ENCODE peak calls at places on chromosomes 7 and 10, in four cellular contexts. One of them, this sample, is unnamed. For H3K9me3, the result is how much of the 10 kb centered on the place peaks cover.

GRCh38 chr10:14500172-14500765 is 169.5 kb upstream of the FRMD4A start:
- DNase-seq in kidney: no peak
- DNase-seq in WERI-Rb-1: no peak
- DNase-seq in thoracic aorta: no peak
- DNase-seq in this sample: no peak

GRCh38 chr7:4436936-4437335 is 245.2 kb upstream of the FOXK1 start:
- DNase-seq in WERI-Rb-1: no peak
- DNase-seq in thoracic aorta: no peak
- DNase-seq in kidney: no peak
- DNase-seq in this sample: no peak

GRCh38 chr10:78551184-78552005 is 517.4 kb upstream of the ZMIZ1 start:
- DNase-seq in kidney: no peak
- DNase-seq in WERI-Rb-1: peak
- DNase-seq in thoracic aorta: no peak
- DNase-seq in this sample: no peak

GRCh38 chr10:60663850-60664249 is 114.4 kb upstream of the CDK1 start:
- DNase-seq in kidney: no peak
- DNase-seq in thoracic aorta: no peak
- DNase-seq in WERI-Rb-1: no peak
- DNase-seq in this sample: no peak

GRCh38 chr10:12338981-12339380 is 10.4 kb upstream of the CAMK1D start:
- DNase-seq in thoracic aorta: no peak
- DNase-seq in kidney: no peak
- DNase-seq in WERI-Rb-1: no peak
- DNase-seq in this sample: no peak

GRCh38 chr10:93028881-93029280 is 31.7 kb upstream of the CYP26C1 start:
- DNase-seq in WERI-Rb-1: no peak
- DNase-seq in thoracic aorta: no peak
- DNase-seq in kidney: no peak
- DNase-seq in this sample: no peak

GRCh38 chr7:26976840-26977239 is 112.5 kb upstream of the SKAP2 start:
- DNase-seq in kidney: no peak
- DNase-seq in WERI-Rb-1: no peak
- DNase-seq in thoracic aorta: no peak
- DNase-seq in this sample: no peak

GRCh38 chr10:123157210-123157609 is 3.0 kb downstream of the BUB3 start:
- DNase-seq in WERI-Rb-1: no peak
- DNase-seq in thoracic aorta: no peak
- DNase-seq in kidney: no peak
- DNase-seq in this sample: no peak

GRCh38 chr10:3119796-3120459 is 52.6 kb downstream of the PFKP start:
- DNase-seq in thoracic aorta: no peak
- DNase-seq in kidney: peak
- DNase-seq in WERI-Rb-1: peak
- DNase-seq in this sample: no peak

GRCh38 chr7:55304363-55304762 is 60.8 kb upstream of the LANCL2 start:
- DNase-seq in kidney: no peak
- DNase-seq in thoracic aorta: no peak
- DNase-seq in WERI-Rb-1: no peak
- DNase-seq in this sample: no peak

GRCh38 chr7:79495544-79496272 is 42.2 kb upstream of the MAGI2 start:
- DNase-seq in thoracic aorta: no peak
- DNase-seq in kidney: no peak
- DNase-seq in WERI-Rb-1: no peak
- DNase-seq in this sample: no peak

GRCh38 chr10:93938140-93938539 is 44.4 kb downstream of the SLC35G1 start:
- DNase-seq in WERI-Rb-1: no peak
- DNase-seq in kidney: no peak
- DNase-seq in thoracic aorta: no peak
- DNase-seq in this sample: no peak

GRCh38 chr7:4659551-4660286 is 22.4 kb upstream of the FOXK1 start:
- DNase-seq in WERI-Rb-1: peak
- DNase-seq in kidney: no peak
- DNase-seq in thoracic aorta: no peak
- DNase-seq in this sample: no peak

GRCh38 chr7:74056096-74056915 is 27.3 kb upstream of the LIMK1 start:
- DNase-seq in kidney: peak
- DNase-seq in thoracic aorta: no peak
- DNase-seq in WERI-Rb-1: no peak
- DNase-seq in this sample: no peak

GRCh38 chr10:126839094-126839761 is 66.0 kb upstream of the DOCK1 start:
- DNase-seq in kidney: peak
- DNase-seq in thoracic aorta: no peak
- DNase-seq in WERI-Rb-1: no peak
- DNase-seq in this sample: no peak

GRCh38 chr10:89738551-89739209 is 37.3 kb downstream of the KIF20B start:
- DNase-seq in thoracic aorta: no peak
- DNase-seq in WERI-Rb-1: no peak
- DNase-seq in kidney: no peak
- DNase-seq in this sample: no peak

GRCh38 chr7:49911906-49912305 is 138.5 kb downstream of the VWC2 start:
- DNase-seq in thoracic aorta: no peak
- DNase-seq in kidney: no peak
- DNase-seq in WERI-Rb-1: no peak
- DNase-seq in this sample: no peak

GRCh38 chr7:92319243-92319642 is 73.5 kb downstream of the ANKIB1 start:
- DNase-seq in WERI-Rb-1: no peak
- DNase-seq in kidney: no peak
- DNase-seq in thoracic aorta: no peak
- DNase-seq in this sample: no peak

GRCh38 chr10:79182122-79182521 is 113.4 kb downstream of the ZMIZ1 start:
- DNase-seq in thoracic aorta: no peak
- DNase-seq in kidney: peak
- DNase-seq in WERI-Rb-1: no peak
- DNase-seq in this sample: no peak

GRCh38 chr7:89798599-89798996 is 355.7 kb upstream of the STEAP1 start:
- DNase-seq in WERI-Rb-1: no peak
- DNase-seq in thoracic aorta: no peak
- DNase-seq in kidney: no peak
- DNase-seq in this sample: no peak

GRCh38 chr10:60728056-60728455 is 50.2 kb upstream of the CDK1 start:
- DNase-seq in kidney: no peak
- DNase-seq in WERI-Rb-1: no peak
- DNase-seq in thoracic aorta: no peak
- DNase-seq in this sample: no peak

GRCh38 chr10:102763037-102763607 is 19.4 kb downstream of the WBP1L start:
- DNase-seq in thoracic aorta: no peak
- DNase-seq in WERI-Rb-1: no peak
- DNase-seq in kidney: no peak
- DNase-seq in this sample: no peak

GRCh38 chr10:125005312-125006187 is 63.6 kb downstream of the ZRANB1 start:
- DNase-seq in WERI-Rb-1: peak
- DNase-seq in thoracic aorta: no peak
- DNase-seq in kidney: peak
- DNase-seq in this sample: peak

GRCh38 chr7:130242198-130243014 is 24.3 kb upstream of the CPA2 start:
- DNase-seq in WERI-Rb-1: peak
- DNase-seq in kidney: no peak
- DNase-seq in thoracic aorta: no peak
- DNase-seq in this sample: peak

GRCh38 chr7:157595086-157595855 is 258.5 kb downstream of the DNAJB6 start:
- DNase-seq in WERI-Rb-1: no peak
- DNase-seq in thoracic aorta: no peak
- DNase-seq in kidney: peak
- DNase-seq in this sample: no peak
- H3K9me3 ChIP-seq in WERI-Rb-1: under half
- H3K9me3 ChIP-seq in thoracic aorta: under half
- H3K9me3 ChIP-seq in kidney: under half
- H3K9me3 ChIP-seq in this sample: under half

GRCh38 chr7:150863946-150864345 is 11.6 kb downstream of the AOC1 start:
- DNase-seq in kidney: no peak
- DNase-seq in thoracic aorta: no peak
- DNase-seq in WERI-Rb-1: no peak
- DNase-seq in this sample: no peak
- TF ChIP-seq CTCF in kidney: no peak
- TF ChIP-seq CTCF in thoracic aorta: no peak
- TF ChIP-seq CTCF in WERI-Rb-1: no peak
- TF ChIP-seq CTCF in this sample: no peak

DNA sequence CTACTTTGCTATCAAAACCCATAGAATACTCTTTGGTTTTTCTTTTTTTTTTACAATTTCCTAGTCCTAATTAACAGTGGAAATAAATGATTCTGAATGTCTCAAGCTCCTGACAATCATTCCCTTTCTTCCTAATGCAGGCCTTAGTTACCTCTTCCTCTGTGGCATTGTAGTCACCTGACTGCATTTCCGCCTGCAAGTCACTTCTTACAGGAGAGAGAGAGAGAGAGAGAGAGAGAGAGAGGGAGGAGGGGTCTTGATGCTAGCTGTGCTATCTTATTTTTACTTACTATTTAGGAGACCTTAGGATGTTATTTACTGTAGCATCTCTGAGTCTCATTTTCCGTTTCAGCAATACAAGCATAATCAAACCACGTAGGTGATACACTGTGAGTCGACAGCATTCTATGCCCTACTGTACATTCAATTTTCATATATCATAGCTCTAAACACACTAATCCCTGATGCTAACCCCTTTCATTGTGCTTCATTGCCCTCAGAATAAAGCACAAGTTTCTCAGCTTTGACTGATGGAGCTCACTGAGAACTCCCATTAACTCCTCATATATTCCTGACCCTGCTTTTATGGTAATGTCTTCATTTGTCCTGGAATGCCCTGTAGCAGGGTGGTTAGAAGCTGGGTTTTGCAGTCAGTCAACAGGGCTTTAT is 1237.3 kb downstream of the XPNPEP1 start:
- DNase-seq in kidney: no peak
- DNase-seq in WERI-Rb-1: no peak
- DNase-seq in thoracic aorta: no peak
- DNase-seq in this sample: no peak
- H3K9me3 ChIP-seq in kidney: under half
- H3K9me3 ChIP-seq in WERI-Rb-1: under half
- H3K9me3 ChIP-seq in thoracic aorta: under half
- H3K9me3 ChIP-seq in this sample: under half

DNA sequence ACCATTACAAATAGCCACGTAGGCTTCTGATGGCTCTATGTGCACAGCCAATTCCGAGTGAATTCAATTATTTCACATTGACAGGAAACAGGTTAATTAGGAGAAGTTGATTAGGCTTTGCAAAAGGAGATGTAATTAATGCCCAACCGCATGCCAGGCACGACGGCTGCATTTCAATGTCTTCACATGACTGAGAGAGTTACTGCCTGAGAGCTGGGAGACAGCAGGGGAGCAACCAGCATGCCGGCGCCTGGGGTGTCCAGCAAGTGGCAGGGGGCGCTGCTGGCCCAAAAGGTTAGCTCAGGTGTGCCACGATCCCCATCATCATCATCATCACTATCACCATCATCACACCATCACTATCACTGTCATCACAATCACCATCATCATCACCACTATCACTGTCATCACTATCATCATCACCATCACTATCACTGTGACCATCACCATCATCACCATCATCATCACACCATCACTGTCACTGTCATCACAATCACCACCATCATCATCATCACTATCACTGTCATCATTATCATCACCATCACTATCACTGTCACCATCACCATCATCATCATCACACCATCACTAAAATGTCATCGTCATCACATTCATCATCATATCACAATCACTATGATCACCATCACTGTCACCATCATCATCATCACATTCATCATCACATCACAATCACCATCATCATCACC is 30.2 kb downstream of the PWWP2B start:
- DNase-seq in WERI-Rb-1: no peak
- DNase-seq in kidney: peak
- DNase-seq in thoracic aorta: no peak
- DNase-seq in this sample: no peak
- TF ChIP-seq CTCF in WERI-Rb-1: peak
- TF ChIP-seq CTCF in kidney: no peak
- TF ChIP-seq CTCF in thoracic aorta: no peak
- TF ChIP-seq CTCF in this sample: no peak

GRCh38 chr7:69060516-69060915 is 537.8 kb upstream of the AUTS2 start:
- DNase-seq in thoracic aorta: no peak
- DNase-seq in kidney: no peak
- DNase-seq in WERI-Rb-1: peak
- DNase-seq in this sample: no peak

GRCh38 chr7:69067397-69067796 is 530.9 kb upstream of the AUTS2 start:
- DNase-seq in kidney: no peak
- DNase-seq in WERI-Rb-1: peak
- DNase-seq in thoracic aorta: no peak
- DNase-seq in this sample: no peak

DNA sequence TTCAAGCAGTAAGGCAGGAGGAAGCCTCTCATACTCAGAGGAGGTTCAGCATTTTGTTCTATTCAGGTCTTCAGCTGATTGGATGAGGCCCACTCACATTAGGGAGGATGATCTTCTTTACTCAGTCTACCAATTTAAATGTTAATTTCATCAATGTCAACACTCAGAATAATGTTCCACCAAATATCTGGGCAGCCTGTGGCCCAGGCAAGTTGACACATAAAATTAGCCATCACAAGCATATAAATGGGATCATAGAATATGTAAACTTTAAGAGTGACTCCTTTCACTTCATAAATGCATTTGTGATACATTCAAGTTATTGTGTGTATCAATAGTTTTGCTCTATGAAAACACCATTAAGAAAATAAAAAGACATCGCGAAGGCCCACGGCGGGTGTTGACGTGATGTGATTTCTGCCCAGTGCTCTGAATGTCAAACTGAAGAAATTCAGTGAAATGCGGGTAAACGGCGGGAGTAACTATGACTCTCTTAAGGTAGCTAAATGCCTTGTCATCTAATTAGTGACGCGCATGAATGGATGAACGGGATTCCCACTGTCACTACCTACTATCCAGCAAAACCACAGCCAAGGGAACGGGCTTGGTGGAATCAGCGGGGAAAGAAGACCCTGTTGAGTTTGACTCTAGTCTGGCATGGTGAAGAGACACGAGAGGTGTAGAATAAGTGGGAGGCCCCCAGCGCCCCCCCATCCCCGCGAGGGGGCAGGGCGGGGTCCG is 536.1 kb upstream of the AUTS2 start:
- DNase-seq in WERI-Rb-1: no peak
- DNase-seq in kidney: no peak
- DNase-seq in thoracic aorta: no peak
- DNase-seq in this sample: no peak
- H3K9me3 ChIP-seq in WERI-Rb-1: under half
- H3K9me3 ChIP-seq in kidney: under half
- H3K9me3 ChIP-seq in thoracic aorta: under half
- H3K9me3 ChIP-seq in this sample: under half

GRCh38 chr10:111281516-111281915 is 204.7 kb downstream of the ADRA2A start:
- DNase-seq in kidney: no peak
- DNase-seq in thoracic aorta: no peak
- DNase-seq in WERI-Rb-1: no peak
- DNase-seq in this sample: no peak
- TF ChIP-seq CTCF in kidney: peak
- TF ChIP-seq CTCF in thoracic aorta: no peak
- TF ChIP-seq CTCF in WERI-Rb-1: peak
- TF ChIP-seq CTCF in this sample: no peak

GRCh38 chr10:129725011-129725410 is 239.1 kb downstream of the EBF3 start:
- DNase-seq in kidney: peak
- DNase-seq in WERI-Rb-1: no peak
- DNase-seq in thoracic aorta: no peak
- DNase-seq in this sample: peak
- H3K9me3 ChIP-seq in kidney: under half
- H3K9me3 ChIP-seq in WERI-Rb-1: under half
- H3K9me3 ChIP-seq in thoracic aorta: under half
- H3K9me3 ChIP-seq in this sample: under half